ENCODE peak calls at places on chromosomes 13 and 19, in four cellular contexts. V is breast epithelium, R is heart left ventricle, F is left lung. A is an unnamed sample.

GRCh38 chr19:37329686-37330085 is 41.2 kb upstream of the ZNF527 start:
- DNase-seq in V (no peak), R (no peak), F (no peak), A (no peak)

GRCh38 chr13:75223981-75224742 is 257.8 kb downstream of the TBC1D4 start:
- DNase-seq in V (no peak), R (no peak), F (no peak), A (no peak)

GRCh38 chr19:46017095-46017429 is 5.8 kb downstream of the PGLYRP1 start:
- DNase-seq in V (no peak), R (no peak), F (no peak), A (no peak)

GRCh38 chr13:27359203-27359821 is 65.1 kb upstream of the GTF3A start:
- DNase-seq in V (peak; percentile 30), R (peak; percentile 66), F (no peak), A (no peak)

GRCh38 chr19:13094285-13094595 is 8.4 kb downstream of the LYL1 start:
- DNase-seq in V (no peak), R (peak; percentile 45), F (peak; percentile 72), A (no peak)

GRCh38 chr13:65497265-65497664 is 1732.9 kb downstream of the PCDH9 start:
- DNase-seq in V (no peak), R (no peak), F (no peak), A (no peak)

GRCh38 chr13:29594710-29595379 is 643 bp downstream of the SLC7A1 start:
- DNase-seq in V (peak; percentile 69), R (peak; percentile 73), F (peak; percentile 91), A (peak; percentile 35)

GRCh38 chr19:32201661-32202060 is 143.7 kb upstream of the ZNF507 start:
- DNase-seq in V (no peak), R (no peak), F (no peak), A (no peak)

GRCh38 chr19:3403489-3404323 is 37.3 kb downstream of the NFIC start:
- DNase-seq in V (peak; percentile 88), R (peak; percentile 96), F (peak; percentile 88), A (peak; percentile 93)

GRCh38 chr13:111216166-111216960 is 101.3 kb downstream of the ARHGEF7 start:
- DNase-seq in V (no peak), R (no peak), F (no peak), A (no peak)

GRCh38 chr19:7900931-7901330 is 2.7 kb upstream of the MAP2K7 start:
- DNase-seq in V (no peak), R (no peak), F (no peak), A (no peak)

GRCh38 chr13:54185101-54185500 is 1156.5 kb downstream of the OLFM4 start:
- DNase-seq in V (no peak), R (no peak), F (no peak), A (no peak)

GRCh38 chr13:104530741-104531140 is 1464.5 kb upstream of the SLC10A2 start:
- DNase-seq in V (no peak), R (no peak), F (no peak), A (no peak)

GRCh38 chr19:12833747-12834417 is 497 bp downstream of the RTBDN start:
- DNase-seq in V (no peak), R (no peak), F (peak; percentile 81), A (no peak)

GRCh38 chr13:76383671-76384461 is 502.3 kb downstream of the KCTD12 start:
- DNase-seq in V (peak; percentile 57), R (peak; percentile 30), F (no peak), A (no peak)

GRCh38 chr19:49690656-49691242 is at the start of gene CPT1C:
- DNase-seq in V (peak; percentile 74), R (peak; percentile 83), F (no peak), A (no peak)

GRCh38 chr19:8526345-8527062 is 12.5 kb upstream of the ZNF414 start:
- DNase-seq in V (peak; percentile 92), R (peak; percentile 94), F (peak; percentile 92), A (peak; percentile 77)

GRCh38 chr19:1451916-1452801 is 2.2 kb downstream of the APC2 start:
- DNase-seq in V (no peak), R (no peak), F (peak; percentile 49), A (no peak)

GRCh38 chr13:44649834-44650233 is 73.7 kb upstream of the TSC22D1 start:
- DNase-seq in V (no peak), R (no peak), F (no peak), A (no peak)

GRCh38 chr13:40764587-40765403 is 6.2 kb downstream of the MRPS31 start:
- DNase-seq in V (no peak), R (no peak), F (no peak), A (no peak)

GRCh38 chr13:41978007-41978406 is 17.1 kb upstream of the VWA8 start:
- DNase-seq in V (no peak), R (no peak), F (no peak), A (no peak)

GRCh38 chr19:53792721-53793433 is 31.2 kb downstream of the NLRP12 start:
- DNase-seq in V (peak; percentile 79), R (peak; percentile 85), F (peak; percentile 91), A (peak; percentile 43)

GRCh38 chr19:10111405-10111811 is at the start of gene P2RY11:
- DNase-seq in V (no peak), R (no peak), F (peak; percentile 82), A (no peak)

GRCh38 chr13:100563779-100564178 is 24.8 kb downstream of the GGACT start:
- DNase-seq in V (no peak), R (no peak), F (no peak), A (no peak)

GRCh38 chr19:5927439-5927821 is 13.4 kb downstream of the CAPS start:
- DNase-seq in V (no peak), R (no peak), F (no peak), A (no peak)

GRCh38 chr13:25652764-25653163 is 281.0 kb downstream of the ATP8A2 start:
- DNase-seq in V (no peak), R (no peak), F (no peak), A (no peak)

GRCh38 chr19:40217027-40217810 is 965 bp downstream of the TTC9B start:
- DNase-seq in V (no peak), R (no peak), F (peak; percentile 88), A (no peak)

GRCh38 chr19:17246681-17247425 is 1.1 kb upstream of the NR2F6 start:
- DNase-seq in V (no peak), R (no peak), F (peak; percentile 84), A (no peak)

GRCh38 chr13:86922936-86923335 is 748.2 kb upstream of the SLITRK5 start:
- DNase-seq in V (no peak), R (no peak), F (no peak), A (no peak)

GRCh38 chr19:3184847-3185481 is 766 bp upstream of the NCLN start:
- DNase-seq in V (peak; percentile 69), R (peak; percentile 78), F (peak; percentile 80), A (peak; percentile 31)

GRCh38 chr13:110546933-110547332 is 14.6 kb downstream of the RAB20 start:
- DNase-seq in V (peak; percentile 77), R (peak; percentile 94), F (peak; percentile 89), A (no peak)

GRCh38 chr19:52748336-52748950 is 13.6 kb upstream of the ZNF611 start:
- DNase-seq in V (no peak), R (no peak), F (no peak), A (no peak)

GRCh38 chr19:4432918-4433506 is 24.6 kb downstream of the UBXN6 start:
- DNase-seq in V (no peak), R (no peak), F (no peak), A (no peak)

GRCh38 chr19:4431808-4432674 is 25.6 kb downstream of the UBXN6 start:
- DNase-seq in V (no peak), R (no peak), F (no peak), A (no peak)

GRCh38 chr19:4439243-4439642 is 18.4 kb downstream of the UBXN6 start:
- DNase-seq in V (no peak), R (no peak), F (no peak), A (no peak)

GRCh38 chr19:4437103-4437502 is 20.5 kb downstream of the UBXN6 start:
- DNase-seq in V (no peak), R (no peak), F (no peak), A (no peak)

GRCh38 chr19:4436231-4436630 is 21.4 kb downstream of the UBXN6 start:
- DNase-seq in V (no peak), R (no peak), F (no peak), A (no peak)
- H3K36me3 ChIP-seq in V (no peaks in the 10 kb centered on the region), R (no peaks in the 10 kb centered on the region), F (no peaks in the 10 kb centered on the region), A (no peaks in the 10 kb centered on the region)

GRCh38 chr19:14699641-14700040 is 9.8 kb downstream of the ZNF333 start:
- DNase-seq in V (no peak), R (no peak), F (no peak), A (no peak)
- H3K36me3 ChIP-seq in V (peaks cover 16% of the 10 kb centered on the region), R (peaks cover 67% of the 10 kb centered on the region), F (no peaks in the 10 kb centered on the region), A (peaks cover 84% of the 10 kb centered on the region)

GRCh38 chr19:11195169-11195568 is 2.2 kb downstream of the KANK2 start:
- DNase-seq in V (no peak), R (peak; percentile 50), F (no peak), A (no peak)

GRCh38 chr19:11194173-11194572 is 3.2 kb downstream of the KANK2 start:
- DNase-seq in V (no peak), R (no peak), F (no peak), A (no peak)

GRCh38 chr19:11194657-11195056 is 2.7 kb downstream of the KANK2 start:
- DNase-seq in V (no peak), R (no peak), F (no peak), A (no peak)

GRCh38 chr19:11196406-11197287 is 698 bp downstream of the KANK2 start:
- DNase-seq in V (no peak), R (peak; percentile 68), F (peak; percentile 85), A (no peak)

GRCh38 chr19:11195681-11196080 is 1.7 kb downstream of the KANK2 start:
- DNase-seq in V (no peak), R (no peak), F (no peak), A (no peak)
- H3K36me3 ChIP-seq in V (peaks cover 9% of the 10 kb centered on the region), R (peaks cover 17% of the 10 kb centered on the region), F (no peaks in the 10 kb centered on the region), A (peaks cover 22% of the 10 kb centered on the region)

DNA sequence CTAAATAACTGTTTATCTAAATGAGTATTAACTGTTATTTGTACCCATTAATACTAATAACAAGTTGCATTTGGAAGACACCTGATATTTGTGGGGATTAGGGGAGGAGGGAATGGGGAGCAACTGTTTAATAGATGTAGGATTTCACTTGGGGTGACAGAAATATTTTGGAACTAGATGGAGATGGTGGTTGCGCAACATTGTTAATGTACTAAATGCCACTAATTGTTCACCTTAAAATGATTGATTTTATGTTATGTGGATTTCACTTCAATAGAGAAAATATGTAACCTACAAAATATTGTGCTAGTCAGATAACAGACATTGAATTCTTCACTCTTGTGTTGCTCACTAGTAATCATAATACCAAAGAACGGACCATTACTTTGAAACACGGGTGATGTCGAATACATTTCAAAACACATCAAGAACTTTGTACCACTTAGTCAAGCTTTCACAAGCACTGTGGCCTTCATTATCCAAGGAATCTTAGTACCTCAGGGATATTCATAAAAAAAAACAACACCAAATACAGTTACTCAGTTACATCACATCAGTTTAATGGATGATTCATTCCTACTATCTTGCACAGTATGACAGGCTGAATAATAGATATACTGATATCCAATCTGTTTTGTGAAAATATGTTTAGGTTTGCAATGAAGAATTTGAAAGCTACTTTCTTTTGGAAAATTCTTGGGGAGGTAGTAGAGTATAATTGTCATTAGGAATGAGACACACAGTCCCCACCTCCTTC is 721.8 kb downstream of the PCDH9 start:
- DNase-seq in V (no peak), R (no peak), F (no peak), A (no peak)
- H3K36me3 ChIP-seq in V (no peaks in the 10 kb centered on the region), R (no peaks in the 10 kb centered on the region), F (no peaks in the 10 kb centered on the region), A (no peaks in the 10 kb centered on the region)

A was measured in thoracic aorta.